ENCODE peak calls at places on chromosomes 16 and 17, in ten cellular contexts. X is tibial nerve, V is DND-41, C is GM23338, F is body of pancreas, H is NB4, S is cardiac fibroblast, Z is esophagus squamous epithelium, D is kidney, Y is GM12865. U is an unnamed sample.

GRCh38 chr16:55089600-55089999 is 158.9 kb downstream of the IRX5 start:
- DNase-seq in X (no peak), V (no peak), C (no peak), F (no peak), H (no peak), S (no peak), Z (no peak), D (no peak), Y (no peak), U (no peak)

GRCh38 chr16:49969356-49970030 is 55.5 kb upstream of the CNEP1R1 start:
- DNase-seq in X (no peak), V (no peak), C (peak), F (peak), H (no peak), S (no peak), Z (no peak), D (peak), Y (no peak), U (no peak)

GRCh38 chr17:20096430-20096829 is 87.3 kb downstream of the SPECC1 start:
- DNase-seq in X (no peak), V (no peak), C (no peak), F (no peak), H (no peak), S (no peak), Z (no peak), D (peak), Y (no peak), U (no peak)

GRCh38 chr17:47986520-47986919 is 15.6 kb downstream of the CDK5RAP3 start:
- DNase-seq in X (no peak), V (no peak), C (no peak), F (no peak), H (no peak), S (no peak), Z (no peak), D (no peak), Y (no peak), U (no peak)

GRCh38 chr17:50863221-50863843 is 2.8 kb downstream of the TOB1 start:
- DNase-seq in X (no peak), V (no peak), C (peak), F (peak), H (peak), S (peak), Z (no peak), D (no peak), Y (peak), U (no peak)

GRCh38 chr17:47810200-47810821 is 11.3 kb downstream of the OSBPL7 start:
- DNase-seq in X (no peak), V (no peak), C (peak), F (peak), H (no peak), S (peak), Z (no peak), D (no peak), Y (no peak), U (peak)

GRCh38 chr16:56637814-56638750 is at the start of gene MT1A:
- DNase-seq in X (peak), V (no peak), C (peak), F (peak), H (no peak), S (peak), Z (no peak), D (peak), Y (no peak), U (no peak)

GRCh38 chr17:27585792-27586191 is 45.2 kb upstream of the LGALS9 start:
- DNase-seq in X (no peak), V (no peak), C (no peak), F (no peak), H (no peak), S (no peak), Z (no peak), D (no peak), Y (no peak), U (no peak)

GRCh38 chr17:5526821-5527598 is 40.6 kb downstream of the MIS12 start:
- DNase-seq in X (no peak), V (no peak), C (no peak), F (peak), H (peak), S (peak), Z (no peak), D (peak), Y (peak), U (peak)

GRCh38 chr17:79621151-79621940 is 10.5 kb upstream of the RBFOX3 start:
- DNase-seq in X (no peak), V (no peak), C (no peak), F (no peak), H (no peak), S (no peak), Z (no peak), D (peak), Y (no peak), U (no peak)

GRCh38 chr17:15944720-15945492 is at the start of gene ADORA2B:
- DNase-seq in X (no peak), V (no peak), C (peak), F (peak), H (peak), S (peak), Z (no peak), D (peak), Y (peak), U (no peak)

GRCh38 chr17:67021718-67022450 is 22.5 kb upstream of the CACNG1 start:
- DNase-seq in X (no peak), V (no peak), C (no peak), F (no peak), H (no peak), S (no peak), Z (no peak), D (no peak), Y (no peak), U (no peak)

GRCh38 chr16:31493506-31494125 is 10.7 kb downstream of the SLC5A2 start:
- DNase-seq in X (no peak), V (no peak), C (no peak), F (no peak), H (no peak), S (no peak), Z (no peak), D (no peak), Y (no peak), U (no peak)

GRCh38 chr17:81365148-81365600 is 30.1 kb upstream of the BAHCC1 start:
- DNase-seq in X (no peak), V (no peak), C (peak), F (peak), H (no peak), S (peak), Z (no peak), D (peak), Y (no peak), U (peak)

GRCh38 chr16:75938818-75939217 is 212.5 kb upstream of the CPHXL start:
- DNase-seq in X (no peak), V (no peak), C (no peak), F (no peak), H (no peak), S (no peak), Z (no peak), D (no peak), Y (no peak), U (no peak)

GRCh38 chr17:42422412-42422957 is 571 bp downstream of the CAVIN1 start:
- DNase-seq in X (no peak), V (no peak), C (peak), F (peak), H (peak), S (peak), Z (no peak), D (peak), Y (peak), U (no peak)

GRCh38 chr16:50747206-50747956 is 5.5 kb downstream of the CYLD start:
- DNase-seq in X (no peak), V (peak), C (peak), F (no peak), H (peak), S (peak), Z (no peak), D (no peak), Y (peak), U (no peak)

GRCh38 chr17:20797292-20797691 is 217.8 kb downstream of the CDRT15L2 start:
- DNase-seq in X (no peak), V (no peak), C (no peak), F (no peak), H (no peak), S (no peak), Z (no peak), D (no peak), Y (no peak), U (no peak)

GRCh38 chr16:10181196-10182162 is 749 bp downstream of the GRIN2A start:
- DNase-seq in X (no peak), V (no peak), C (peak), F (peak), H (peak), S (peak), Z (no peak), D (peak), Y (peak), U (peak)

GRCh38 chr16:86037999-86038922 is 139.3 kb downstream of the IRF8 start:
- DNase-seq in X (no peak), V (no peak), C (no peak), F (peak), H (no peak), S (no peak), Z (no peak), D (peak), Y (no peak), U (no peak)

GRCh38 chr16:67942510-67943255 is 1.2 kb downstream of the LCAT start:
- DNase-seq in X (no peak), V (no peak), C (peak), F (no peak), H (no peak), S (no peak), Z (no peak), D (no peak), Y (no peak), U (no peak)

GRCh38 chr16:67945392-67945933 is 1.5 kb upstream of the LCAT start:
- DNase-seq in X (no peak), V (no peak), C (no peak), F (no peak), H (no peak), S (peak), Z (no peak), D (peak), Y (no peak), U (no peak)

GRCh38 chr16:67944690-67945391 is 921 bp upstream of the LCAT start:
- DNase-seq in X (no peak), V (no peak), C (no peak), F (no peak), H (no peak), S (no peak), Z (no peak), D (no peak), Y (no peak), U (no peak)

GRCh38 chr16:67943256-67943618 is 683 bp downstream of the LCAT start:
- DNase-seq in X (no peak), V (no peak), C (no peak), F (no peak), H (no peak), S (no peak), Z (no peak), D (no peak), Y (no peak), U (no peak)

DNA sequence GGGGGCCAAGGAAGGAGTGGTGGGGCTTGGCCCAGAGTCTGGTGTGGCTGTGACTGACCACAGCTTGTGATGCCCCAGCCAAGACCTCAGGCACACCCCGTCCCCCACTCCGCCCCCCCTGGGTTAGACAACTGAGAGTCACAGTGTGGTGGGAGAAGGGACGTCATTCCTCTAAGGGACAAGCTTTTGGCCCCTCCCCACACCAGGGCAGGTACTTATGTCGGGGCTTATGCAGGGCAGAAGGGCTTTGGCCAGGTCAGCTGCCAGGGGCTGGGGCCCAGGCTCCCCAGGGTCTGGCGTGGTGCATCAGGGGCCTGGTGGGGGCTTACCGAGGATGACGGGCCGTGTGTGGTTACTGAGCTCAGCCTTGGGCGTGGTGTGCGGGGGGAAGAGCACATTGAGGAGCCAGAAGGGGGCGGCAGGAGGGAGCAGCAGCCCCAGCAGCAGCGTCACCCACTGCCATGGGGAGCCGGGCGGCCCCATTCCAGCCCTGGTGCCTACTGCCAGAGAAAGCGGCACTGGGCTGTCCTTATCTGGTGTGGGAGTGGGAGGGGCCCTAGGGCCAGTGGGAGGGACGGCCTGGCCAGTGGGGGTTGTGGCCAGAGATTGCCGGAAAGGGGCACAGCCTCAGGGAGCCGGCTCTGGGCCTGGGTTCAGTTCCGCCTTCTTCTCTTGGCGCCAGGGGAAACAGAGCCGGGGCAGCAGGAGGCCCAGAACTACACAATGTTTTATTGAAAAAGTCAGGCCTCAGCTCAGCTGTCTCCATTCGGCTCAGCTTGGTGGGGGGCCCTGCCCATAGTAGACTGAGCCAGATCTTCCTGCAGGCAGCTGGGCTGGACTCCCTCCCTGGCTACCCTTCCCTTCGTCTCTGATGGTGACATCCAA is at the start of gene LCAT:
- DNase-seq in X (peak), V (no peak), C (no peak), F (no peak), H (no peak), S (no peak), Z (no peak), D (peak), Y (no peak), U (peak)
- TF ChIP-seq CTCF in X (no peak), V (no peak), C (peak), F (no peak), H (no peak), S (no peak), Z (no peak), D (no peak), Y (no peak), U (no peak)

GRCh38 chr16:29745853-29746345 is at the start of gene C16orf54:
- DNase-seq in X (no peak), V (peak), C (peak), F (peak), H (peak), S (no peak), Z (peak), D (peak), Y (peak), U (no peak)
- H3K4me3 ChIP-seq in X (no peak), V (peak), C (no peak), F (no peak), H (peak), S (no peak), Z (peak), D (no peak), Y (peak), U (no peak)

GRCh38 chr17:49112936-49113335 is 19.6 kb upstream of the B4GALNT2 start:
- DNase-seq in X (no peak), V (no peak), C (no peak), F (no peak), H (no peak), S (no peak), Z (no peak), D (no peak), Y (no peak), U (no peak)
- TF ChIP-seq CTCF in X (no peak), V (no peak), C (no peak), F (no peak), H (no peak), S (no peak), Z (no peak), D (no peak), Y (no peak), U (no peak)

GRCh38 chr17:1560582-1561170 is 1.9 kb downstream of the PITPNA start:
- DNase-seq in X (no peak), V (no peak), C (no peak), F (no peak), H (no peak), S (no peak), Z (no peak), D (no peak), Y (no peak), U (no peak)
- H3K4me3 ChIP-seq in X (no peak), V (peak), C (peak), F (no peak), H (no peak), S (no peak), Z (peak), D (no peak), Y (no peak), U (peak)

GRCh38 chr17:43831633-43832032 is 1.3 kb downstream of the MPP3 start:
- DNase-seq in X (no peak), V (no peak), C (no peak), F (no peak), H (no peak), S (no peak), Z (no peak), D (no peak), Y (no peak), U (no peak)

GRCh38 chr17:43832976-43833829 is at the start of gene MPP3:
- DNase-seq in X (peak), V (no peak), C (peak), F (peak), H (peak), S (peak), Z (no peak), D (peak), Y (no peak), U (no peak)

GRCh38 chr17:43830510-43831145 is 2.3 kb downstream of the MPP3 start:
- DNase-seq in X (no peak), V (no peak), C (no peak), F (no peak), H (no peak), S (no peak), Z (no peak), D (no peak), Y (peak), U (no peak)

GRCh38 chr17:43834106-43834505 is 1.2 kb upstream of the MPP3 start:
- DNase-seq in X (peak), V (no peak), C (no peak), F (peak), H (peak), S (peak), Z (no peak), D (no peak), Y (no peak), U (no peak)

GRCh38 chr17:43832168-43832975 is 574 bp downstream of the MPP3 start:
- DNase-seq in X (no peak), V (no peak), C (peak), F (peak), H (no peak), S (peak), Z (no peak), D (peak), Y (no peak), U (no peak)
- TF ChIP-seq CTCF in X (no peak), V (no peak), C (no peak), F (no peak), H (no peak), S (no peak), Z (no peak), D (no peak), Y (no peak), U (no peak)

GRCh38 chr16:87642491-87642890 is 40.2 kb downstream of the JPH3 start:
- DNase-seq in X (no peak), V (no peak), C (no peak), F (no peak), H (no peak), S (no peak), Z (no peak), D (no peak), Y (no peak), U (no peak)
- H3K4me3 ChIP-seq in X (no peak), V (no peak), C (no peak), F (no peak), H (no peak), S (no peak), Z (no peak), D (no peak), Y (no peak), U (no peak)

DNA sequence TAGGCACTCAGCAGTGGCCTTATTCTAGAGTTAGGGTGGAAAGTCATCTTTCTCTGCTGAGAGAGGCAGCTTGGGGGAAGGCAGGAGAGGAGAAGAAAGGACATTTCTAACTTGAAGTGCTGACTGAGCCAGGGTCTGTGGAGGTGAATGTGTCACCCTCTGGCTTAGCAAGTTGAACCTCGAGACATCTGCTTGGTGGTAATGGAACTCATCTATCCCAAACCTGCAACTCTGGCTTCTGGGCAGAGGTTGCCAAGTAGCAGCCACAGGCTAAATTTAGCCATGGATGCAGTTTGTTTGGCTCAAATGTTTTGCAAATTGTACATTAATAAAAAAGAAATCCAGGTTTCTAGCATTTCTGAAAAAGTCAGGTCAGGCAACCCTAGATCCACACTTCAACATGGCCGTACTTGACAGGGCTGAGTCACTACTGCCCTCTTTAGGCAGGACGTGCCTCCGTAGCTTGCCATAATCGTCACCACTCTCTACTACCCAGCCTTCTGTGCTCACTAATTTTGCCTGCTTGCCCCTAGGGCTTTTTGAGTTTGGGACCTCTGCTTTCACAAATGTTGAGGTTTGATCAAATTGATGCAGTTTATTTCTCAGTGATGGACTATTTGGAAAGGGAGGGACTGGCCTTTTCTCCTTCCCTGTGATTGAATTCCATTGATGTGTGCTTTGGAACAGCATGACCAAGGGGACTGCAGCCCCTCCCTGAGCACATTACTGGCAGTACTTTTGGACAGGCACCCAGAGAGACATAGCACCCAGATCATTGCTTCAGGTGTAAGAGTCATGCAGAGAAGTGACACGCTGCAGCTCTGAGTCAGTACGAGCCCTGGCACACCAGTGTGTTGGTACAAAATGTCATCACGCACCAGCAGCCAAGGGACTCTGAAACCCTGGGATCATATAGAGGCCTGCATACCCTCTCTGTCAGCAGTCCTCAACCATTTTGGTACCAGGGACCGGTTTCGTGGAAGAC is 5.2 kb downstream of the CDH13 start:
- DNase-seq in X (no peak), V (no peak), C (peak), F (no peak), H (peak), S (no peak), Z (no peak), D (no peak), Y (peak), U (no peak)
- TF ChIP-seq CTCF in X (no peak), V (peak), C (peak), F (no peak), H (peak), S (peak), Z (no peak), D (no peak), Y (peak), U (peak)

GRCh38 chr16:67228034-67228785 is 1.3 kb downstream of the TMEM208 start:
- DNase-seq in X (no peak), V (no peak), C (no peak), F (no peak), H (no peak), S (no peak), Z (no peak), D (no peak), Y (no peak), U (no peak)
- H3K4me3 ChIP-seq in X (peak), V (peak), C (peak), F (no peak), H (peak), S (peak), Z (peak), D (peak), Y (peak), U (peak)

GRCh38 chr16:733382-734207 is 6.7 kb downstream of the HAGHL start:
- DNase-seq in X (no peak), V (no peak), C (peak), F (no peak), H (peak), S (no peak), Z (no peak), D (peak), Y (peak), U (no peak)
- TF ChIP-seq CTCF in X (no peak), V (peak), C (peak), F (no peak), H (peak), S (peak), Z (no peak), D (no peak), Y (peak), U (no peak)

DNA sequence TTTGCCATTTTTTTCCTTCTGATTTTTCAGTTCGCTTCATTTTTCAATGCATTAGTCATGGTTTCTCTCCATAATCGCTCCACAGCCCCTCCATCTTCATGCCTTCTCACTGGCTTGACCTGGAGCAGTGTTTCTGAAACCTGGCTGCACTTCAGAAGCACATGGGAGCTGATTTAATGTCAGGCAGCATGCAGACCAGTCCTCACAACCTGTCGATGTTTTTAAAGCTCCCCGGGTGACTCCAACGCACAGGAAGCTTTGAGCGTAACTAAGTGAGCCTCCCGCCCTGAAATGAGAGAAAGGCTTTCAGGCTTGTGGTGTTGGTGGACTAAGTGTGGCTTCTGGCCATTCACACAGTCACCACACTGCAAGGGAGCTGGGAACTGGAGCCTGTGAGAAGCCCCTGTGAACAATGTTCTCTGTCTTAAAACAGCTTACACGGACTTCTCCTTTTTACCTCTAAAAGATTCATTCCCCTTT is 16.8 kb upstream of the DRG2 start:
- DNase-seq in X (no peak), V (no peak), C (peak), F (peak), H (peak), S (peak), Z (no peak), D (no peak), Y (peak), U (peak)
- H3K4me3 ChIP-seq in X (peak), V (no peak), C (no peak), F (no peak), H (no peak), S (no peak), Z (no peak), D (no peak), Y (no peak), U (no peak)

U was measured in astrocyte of the cerebellum.